ENCODE peak calls at places on chromosome 3, in nine cellular contexts. M is posterior vena cava; Z is pons; E is kidney tubule cell; G is NCI-H524; C is stimulated activated naive CD8-positive, alpha-beta T cell treated with anti-CD3 and anti-CD28 coated beads, Interleukin-15, amount 100 ng/mL, for 72 hours; I is H9; P is HuH-7; V is NCI-H510A treated with DMSO at 0.1 percent for 48 hours. U is an unnamed sample.

GRCh38 chr3:185199671-185200070 is 46.8 kb upstream of the C3orf70 start:
- DNase-seq in M (no peak), Z (no peak), E (no peak), G (no peak), C (no peak), I (no peak), P (no peak), V (no peak), U (no peak)

GRCh38 chr3:147945968-147946519 is 536.9 kb downstream of the ZIC1 start:
- DNase-seq in M (peak; percentile 70), Z (peak; percentile 77), E (peak; percentile 89), G (no peak), C (no peak), I (peak; percentile 42), P (peak; percentile 14), V (peak; percentile 11), U (peak; percentile 44)

GRCh38 chr3:148992635-148993230 is 1.4 kb downstream of the GYG1 start:
- DNase-seq in M (no peak), Z (no peak), E (no peak), G (no peak), C (no peak), I (no peak), P (no peak), V (no peak), U (no peak)

GRCh38 chr3:1214928-1215327 is 122.1 kb downstream of the CNTN6 start:
- DNase-seq in M (no peak), Z (no peak), E (peak; percentile 20), G (no peak), C (no peak), I (no peak), P (no peak), V (no peak), U (no peak)

GRCh38 chr3:126858887-126859286 is 124.0 kb upstream of the PLXNA1 start:
- DNase-seq in M (no peak), Z (no peak), E (peak; percentile 93), G (no peak), C (no peak), I (no peak), P (no peak), V (no peak), U (peak; percentile 48)

GRCh38 chr3:189677667-189678066 is 46.5 kb downstream of the TP63 start:
- DNase-seq in M (no peak), Z (no peak), E (no peak), G (no peak), C (no peak), I (no peak), P (no peak), V (no peak), U (no peak)

GRCh38 chr3:66486646-66487045 is 14.2 kb downstream of the LRIG1 start:
- DNase-seq in M (no peak), Z (no peak), E (no peak), G (no peak), C (no peak), I (no peak), P (no peak), V (no peak), U (no peak)

GRCh38 chr3:146189519-146190173 is 28.7 kb upstream of the PLOD2 start:
- DNase-seq in M (no peak), Z (peak; percentile 63), E (peak; percentile 70), G (peak; percentile 61), C (peak; percentile 11), I (peak; percentile 32), P (peak; percentile 32), V (peak; percentile 59), U (peak; percentile 47)

GRCh38 chr3:177150970-177151627 is 46.2 kb downstream of the TBL1XR1 start:
- DNase-seq in M (no peak), Z (no peak), E (peak; percentile 81), G (no peak), C (peak; percentile 24), I (no peak), P (no peak), V (peak; percentile 76), U (no peak)

GRCh38 chr3:17639765-17640164 is 102.7 kb downstream of the TBC1D5 start:
- DNase-seq in M (no peak), Z (no peak), E (peak; percentile 77), G (no peak), C (no peak), I (no peak), P (peak; percentile 18), V (no peak), U (no peak)

GRCh38 chr3:146640361-146640760 is 35.2 kb upstream of the PLSCR5 start:
- DNase-seq in M (no peak), Z (no peak), E (no peak), G (peak; percentile 86), C (no peak), I (no peak), P (no peak), V (no peak), U (no peak)

GRCh38 chr3:166810741-166811445 is 569.2 kb downstream of the ZBBX start:
- DNase-seq in M (peak; percentile 74), Z (no peak), E (no peak), G (no peak), C (no peak), I (no peak), P (no peak), V (no peak), U (no peak)

GRCh38 chr3:138441742-138442141 is 7.3 kb downstream of the ESYT3 start:
- DNase-seq in M (no peak), Z (no peak), E (peak; percentile 39), G (no peak), C (no peak), I (no peak), P (no peak), V (no peak), U (no peak)

GRCh38 chr3:25283596-25283995 is 144.5 kb upstream of the RARB start:
- DNase-seq in M (no peak), Z (no peak), E (no peak), G (no peak), C (no peak), I (no peak), P (no peak), V (no peak), U (no peak)

GRCh38 chr3:39750677-39751076 is 58.7 kb upstream of the MYRIP start:
- DNase-seq in M (no peak), Z (no peak), E (no peak), G (no peak), C (no peak), I (no peak), P (no peak), V (no peak), U (no peak)

GRCh38 chr3:129123314-129124060 is 1.9 kb upstream of the RAB43 start:
- DNase-seq in M (no peak), Z (no peak), E (no peak), G (no peak), C (no peak), I (no peak), P (peak; percentile 86), V (no peak), U (no peak)

GRCh38 chr3:134485075-134485536 is 679 bp downstream of the ANAPC13 start:
- DNase-seq in M (no peak), Z (peak; percentile 61), E (peak; percentile 47), G (no peak), C (no peak), I (no peak), P (peak; percentile 28), V (peak; percentile 38), U (no peak)

GRCh38 chr3:192449036-192449435 is 278.3 kb downstream of the FGF12 start:
- DNase-seq in M (no peak), Z (no peak), E (no peak), G (no peak), C (no peak), I (no peak), P (peak; percentile 28), V (peak; percentile 30), U (no peak)

GRCh38 chr3:143307613-143308183 is 188.1 kb downstream of the CHST2 start:
- DNase-seq in M (peak; percentile 84), Z (no peak), E (peak; percentile 98), G (no peak), C (peak; percentile 50), I (no peak), P (no peak), V (no peak), U (no peak)

GRCh38 chr3:159627229-159627628 is 361.4 kb upstream of the IL12A start:
- DNase-seq in M (no peak), Z (no peak), E (no peak), G (no peak), C (no peak), I (no peak), P (no peak), V (no peak), U (no peak)

GRCh38 chr3:52891615-52892081 is 5.7 kb downstream of the STIMATE start:
- DNase-seq in M (no peak), Z (peak; percentile 72), E (peak; percentile 18), G (no peak), C (no peak), I (no peak), P (no peak), V (no peak), U (no peak)

GRCh38 chr3:186492594-186492993 is 51.6 kb downstream of the CRYGS start:
- DNase-seq in M (no peak), Z (no peak), E (no peak), G (no peak), C (no peak), I (no peak), P (no peak), V (no peak), U (no peak)

GRCh38 chr3:125220681-125221429 is 8.3 kb upstream of the SLC12A8 start:
- DNase-seq in M (no peak), Z (no peak), E (no peak), G (no peak), C (no peak), I (no peak), P (no peak), V (no peak), U (no peak)

GRCh38 chr3:151384741-151385174 is at the start of gene P2RY12:
- DNase-seq in M (no peak), Z (peak; percentile 89), E (no peak), G (no peak), C (no peak), I (no peak), P (no peak), V (no peak), U (no peak)

GRCh38 chr3:24810881-24811280 is 316.2 kb upstream of the THRB start:
- DNase-seq in M (no peak), Z (peak; percentile 49), E (peak; percentile 32), G (no peak), C (no peak), I (no peak), P (no peak), V (no peak), U (no peak)

GRCh38 chr3:194268659-194269487 is 82.3 kb downstream of the CPN2 start:
- DNase-seq in M (peak; percentile 73), Z (no peak), E (no peak), G (no peak), C (no peak), I (peak; percentile 14), P (no peak), V (no peak), U (peak; percentile 24)

GRCh38 chr3:174168538-174169254 is 690.4 kb upstream of the NAALADL2 start:
- DNase-seq in M (no peak), Z (no peak), E (no peak), G (no peak), C (no peak), I (no peak), P (no peak), V (peak; percentile 3), U (no peak)

U was measured in ecto neural progenitor cell.